ENCODE peak calls at places on chromosomes 5 and 9, in ten cellular contexts. T is left ventricle myocardium inferior; L is stimulated activated CD8-positive, alpha-beta memory T cell treated with anti-CD3 and anti-CD28 coated beads, Interleukin-15, amount 100 ng/mL, for 1 hour; X is cardiac fibroblast; Q is activated T-helper 1 cell treated with anti-CD3 and anti-CD28 coated beads, Interleukin-12 subunit alpha, Interleukin-12 subunit beta, Interleukin-2, Interleukin-4 antibody, amounts not matched to agents 30 ng/mL and 10 ng/mL and 1 ng/mL, durations not matched to agents 14 hours and 24 hours and 36 hours; J is PC-9; W is lower leg skin; A is right cardiac atrium; G is stomach; N is activated CD8-positive, alpha-beta memory T cell treated with anti-CD3 and anti-CD28 coated beads for 4 hours. I is an unnamed sample.

GRCh38 chr9:81671880-81672280 is 17.5 kb downstream of the TLE1 start:
- DNase-seq in Q (no peak), G (peak), J (no peak), L (no peak), T (peak), A (peak), X (peak), N (no peak), W (no peak), I (no peak)

GRCh38 chr5:151319334-151319733 is 15.8 kb upstream of the SLC36A3 start:
- DNase-seq in W (no peak), N (no peak), J (no peak), A (peak), Q (no peak), G (no peak), X (peak), T (peak), L (no peak), I (peak)

GRCh38 chr9:88746029-88746743 is 211.2 kb downstream of the NXNL2 start:
- DNase-seq in G (no peak), A (peak), T (peak), X (peak), L (no peak), W (no peak), N (no peak), J (peak), Q (no peak), I (no peak)

GRCh38 chr9:18072967-18073366 is 401.0 kb upstream of the ADAMTSL1 start:
- DNase-seq in G (no peak), W (no peak), T (no peak), L (no peak), J (no peak), Q (no peak), N (no peak), A (no peak), X (no peak), I (no peak)

GRCh38 chr5:157167219-157167621 is 1.2 kb upstream of the GARIN3 start:
- DNase-seq in J (no peak), N (no peak), Q (no peak), T (no peak), X (peak), A (no peak), G (no peak), L (no peak), W (no peak), I (no peak)

GRCh38 chr5:2036885-2037284 is 154.2 kb upstream of the IRX4 start:
- DNase-seq in T (no peak), L (no peak), X (no peak), N (no peak), A (no peak), W (no peak), G (no peak), J (no peak), Q (no peak), I (no peak)

GRCh38 chr5:91361055-91361701 is 21.9 kb downstream of the ARRDC3 start:
- DNase-seq in Q (no peak), T (no peak), X (no peak), J (no peak), W (no peak), A (no peak), L (no peak), N (no peak), G (no peak), I (no peak)

GRCh38 chr5:142823176-142823575 is 53.0 kb downstream of the ARHGAP26 start:
- DNase-seq in J (no peak), X (no peak), A (no peak), Q (no peak), N (no peak), L (no peak), W (peak), G (no peak), T (no peak), I (no peak)

GRCh38 chr5:4994994-4995393 is 145.1 kb upstream of the ADAMTS16 start:
- DNase-seq in J (no peak), X (peak), W (no peak), N (no peak), L (no peak), T (no peak), Q (no peak), G (no peak), A (no peak), I (no peak)

GRCh38 chr5:149581192-149581861 is at the start of gene ARHGEF37:
- DNase-seq in T (peak), J (peak), A (peak), Q (peak), L (peak), X (peak), W (peak), N (no peak), G (peak), I (peak)

GRCh38 chr5:81850494-81850893 is 99.6 kb upstream of the SSBP2 start:
- DNase-seq in A (peak), L (no peak), G (no peak), Q (no peak), T (no peak), J (no peak), X (no peak), N (no peak), W (no peak), I (no peak)

GRCh38 chr5:166441-167372 is 24.6 kb upstream of the LRRC14B start:
- DNase-seq in A (no peak), W (peak), L (no peak), J (no peak), N (no peak), G (peak), Q (no peak), T (no peak), X (no peak), I (no peak)

GRCh38 chr5:50958852-50959457 is 292.5 kb downstream of the PARP8 start:
- DNase-seq in X (peak), Q (no peak), G (no peak), L (no peak), A (no peak), N (no peak), W (no peak), T (no peak), J (peak), I (no peak)

GRCh38 chr5:108263338-108263737 is 118.6 kb downstream of the FBXL17 start:
- DNase-seq in W (no peak), X (no peak), T (no peak), J (no peak), N (no peak), A (no peak), L (no peak), G (no peak), Q (no peak), I (no peak)

GRCh38 chr5:143509758-143510221 is 106.3 kb upstream of the NR3C1 start:
- DNase-seq in G (no peak), L (no peak), X (no peak), T (no peak), A (no peak), W (no peak), J (no peak), Q (no peak), N (no peak), I (peak)

GRCh38 chr5:172725273-172725672 is 45.7 kb downstream of the DUSP1 start:
- DNase-seq in X (no peak), W (no peak), G (no peak), A (no peak), L (no peak), J (no peak), T (no peak), Q (no peak), N (no peak), I (no peak)

GRCh38 chr5:139137703-139138102 is 60.5 kb downstream of the SIL1 start:
- DNase-seq in J (no peak), Q (no peak), X (peak), W (no peak), L (no peak), G (peak), T (no peak), A (peak), N (no peak), I (no peak)

GRCh38 chr5:59034498-59035186 is 451.8 kb downstream of the RAB3C start:
- DNase-seq in L (no peak), J (no peak), Q (no peak), A (no peak), G (no peak), W (no peak), N (no peak), T (no peak), X (peak), I (no peak)

GRCh38 chr9:129995409-129996160 is 47.4 kb downstream of the FNBP1 start:
- DNase-seq in W (no peak), N (no peak), G (no peak), A (no peak), Q (no peak), L (no peak), T (no peak), X (peak), J (peak), I (no peak)

GRCh38 chr5:2003690-2004365 is 121.1 kb upstream of the IRX4 start:
- DNase-seq in A (no peak), L (no peak), W (peak), N (no peak), X (no peak), T (no peak), J (no peak), G (no peak), Q (no peak), I (no peak)